ENCODE peak calls at places on chromosomes 1 and 21, in seven cellular contexts. P is KBM-7; J is stimulated activated CD4-positive, alpha-beta T cell treated with anti-CD3 and anti-CD28 coated beads, Interleukin-4, amount 100 ng/mL, for 24 hours; V is stimulated activated CD8-positive, alpha-beta memory T cell treated with anti-CD3 and anti-CD28 coated beads, Interleukin-15, amount 100 ng/mL, for 24 hours; K is ELR; F is activated naive CD4-positive, alpha-beta T cell treated with anti-CD3 and anti-CD28 coated beads, Interleukin-2, amount 50 U/mL, for 16 hours; L is choroid plexus epithelial cell. U is an unnamed sample.

GRCh38 chr21:28943631-28944030 is 49.0 kb downstream of the LTN1 start:
- DNase-seq in P (no peak), J (no peak), V (no peak), K (peak), F (no peak), L (peak), U (no peak)

GRCh38 chr21:28605138-28605537 is 387.5 kb downstream of the LTN1 start:
- DNase-seq in P (no peak), J (no peak), V (no peak), K (no peak), F (no peak), L (no peak), U (no peak)

GRCh38 chr1:22223176-22223575 is 80.3 kb upstream of the WNT4 start:
- DNase-seq in P (no peak), J (no peak), V (no peak), K (no peak), F (no peak), L (no peak), U (no peak)

GRCh38 chr1:243253927-243254232 is 1.2 kb downstream of the CEP170 start:
- DNase-seq in P (no peak), J (peak), V (no peak), K (peak), F (no peak), L (no peak), U (no peak)

GRCh38 chr1:169426174-169426716 is 1.0 kb downstream of the CCDC181 start:
- DNase-seq in P (no peak), J (no peak), V (no peak), K (no peak), F (no peak), L (no peak), U (no peak)

GRCh38 chr21:30268608-30269197 is 14.0 kb downstream of the KRTAP24-1 start:
- DNase-seq in P (peak), J (no peak), V (no peak), K (no peak), F (no peak), L (peak), U (no peak)

GRCh38 chr1:230270185-230270939 is 155.8 kb downstream of the PGBD5 start:
- DNase-seq in P (peak), J (peak), V (no peak), K (no peak), F (no peak), L (peak), U (no peak)

GRCh38 chr1:11792106-11792505 is 13.7 kb downstream of the MTHFR start:
- DNase-seq in P (no peak), J (no peak), V (no peak), K (no peak), F (no peak), L (no peak), U (no peak)

GRCh38 chr21:29680273-29680672 is 259.5 kb downstream of the GRIK1 start:
- DNase-seq in P (no peak), J (no peak), V (no peak), K (no peak), F (no peak), L (no peak), U (no peak)

GRCh38 chr1:175841613-175842234 is 98.3 kb upstream of the TNR start:
- DNase-seq in P (no peak), J (no peak), V (no peak), K (no peak), F (no peak), L (no peak), U (no peak)

GRCh38 chr1:205965039-205965630 is 21.9 kb upstream of the SLC26A9 start:
- DNase-seq in P (no peak), J (no peak), V (no peak), K (no peak), F (no peak), L (no peak), U (no peak)

GRCh38 chr1:162878000-162878596 is 17.1 kb upstream of the CCDC190 start:
- DNase-seq in P (peak), J (no peak), V (no peak), K (peak), F (no peak), L (peak), U (peak)

GRCh38 chr1:21217812-21218596 is 41.3 kb upstream of the EIF4G3 start:
- DNase-seq in P (peak), J (peak), V (peak), K (peak), F (peak), L (peak), U (peak)

GRCh38 chr1:221778535-221779142 is 36.8 kb upstream of the DUSP10 start:
- DNase-seq in P (peak), J (no peak), V (no peak), K (no peak), F (no peak), L (no peak), U (no peak)

GRCh38 chr1:244221961-244222360 is 170.9 kb downstream of the ZBTB18 start:
- DNase-seq in P (no peak), J (no peak), V (no peak), K (no peak), F (no peak), L (no peak), U (no peak)

GRCh38 chr1:34930702-34931071 is 1.2 kb upstream of the DLGAP3 start:
- DNase-seq in P (no peak), J (no peak), V (no peak), K (no peak), F (no peak), L (no peak), U (no peak)

GRCh38 chr1:157178490-157178889 is 40.3 kb upstream of the ETV3 start:
- DNase-seq in P (no peak), J (no peak), V (no peak), K (no peak), F (no peak), L (no peak), U (no peak)

GRCh38 chr21:43717166-43717853 is 1.6 kb upstream of the PDXK start:
- DNase-seq in P (no peak), J (no peak), V (no peak), K (no peak), F (no peak), L (no peak), U (no peak)

GRCh38 chr1:218394416-218394815 is 49.3 kb downstream of the TGFB2 start:
- DNase-seq in P (no peak), J (no peak), V (no peak), K (no peak), F (no peak), L (no peak), U (no peak)

GRCh38 chr1:55249646-55250398 is 34.7 kb upstream of the USP24 start:
- DNase-seq in P (no peak), J (no peak), V (no peak), K (no peak), F (no peak), L (no peak), U (no peak)

GRCh38 chr1:46549697-46550681 is 1.5 kb downstream of the KNCN start:
- DNase-seq in P (peak), J (no peak), V (peak), K (peak), F (no peak), L (peak), U (peak)

GRCh38 chr1:117567435-117567834 is 38.4 kb upstream of the TENT5C start:
- DNase-seq in P (no peak), J (no peak), V (no peak), K (no peak), F (no peak), L (no peak), U (peak)

GRCh38 chr1:220235462-220235861 is 36.8 kb downstream of the RAB3GAP2 start:
- DNase-seq in P (no peak), J (no peak), V (no peak), K (peak), F (no peak), L (no peak), U (no peak)

GRCh38 chr21:34073749-34074282 is 438 bp downstream of the MRPS6 start:
- DNase-seq in P (peak), J (peak), V (peak), K (peak), F (peak), L (no peak), U (peak)

GRCh38 chr1:85473390-85473789 is 8.4 kb upstream of the DDAH1 start:
- DNase-seq in P (no peak), J (no peak), V (no peak), K (no peak), F (no peak), L (peak), U (no peak)

U was measured in activated CD8-positive, alpha-beta memory T cell treated with anti-CD3 and anti-CD28 coated beads, Interleukin-2, amount 50 U/mL, for 48 hours.